ENCODE peak calls at places on chromosomes 16 and 17, in four cellular contexts. One of them, this sample, is unnamed. For H3K4me1, the result is how much of the 10 kb centered on the place peaks cover.

GRCh38 chr16:66588981-66589713 is 9.9 kb downstream of the CMTM2 start:
- DNase-seq in A549: peak
- DNase-seq in heart right ventricle: peak
- DNase-seq in K562: peak
- DNase-seq in this sample: no peak

GRCh38 chr17:45775576-45776011 is 8.5 kb upstream of the CRHR1 start:
- DNase-seq in K562: no peak
- DNase-seq in heart right ventricle: peak
- DNase-seq in A549: no peak
- DNase-seq in this sample: peak

GRCh38 chr17:43832168-43832975 is 574 bp downstream of the MPP3 start:
- DNase-seq in A549: peak
- DNase-seq in K562: peak
- DNase-seq in heart right ventricle: peak
- DNase-seq in this sample: peak

GRCh38 chr16:2212362-2213324 is 2.0 kb upstream of the BRICD5 start:
- DNase-seq in heart right ventricle: peak
- DNase-seq in A549: no peak
- DNase-seq in K562: no peak
- DNase-seq in this sample: no peak

GRCh38 chr17:4914009-4914408 is 11.1 kb upstream of the CHRNE start:
- DNase-seq in A549: no peak
- DNase-seq in K562: no peak
- DNase-seq in heart right ventricle: no peak
- DNase-seq in this sample: no peak

GRCh38 chr16:2483939-2484897 is 9.3 kb downstream of the TBC1D24 start:
- DNase-seq in heart right ventricle: no peak
- DNase-seq in K562: no peak
- DNase-seq in A549: no peak
- DNase-seq in this sample: no peak

GRCh38 chr17:5210853-5211252 is 19.2 kb upstream of the ZNF594 start:
- DNase-seq in heart right ventricle: no peak
- DNase-seq in K562: no peak
- DNase-seq in A549: no peak
- DNase-seq in this sample: no peak

GRCh38 chr17:42531455-42532354 is 4.3 kb upstream of the NAGLU start:
- DNase-seq in heart right ventricle: no peak
- DNase-seq in K562: peak
- DNase-seq in A549: no peak
- DNase-seq in this sample: peak

GRCh38 chr17:80119271-80119791 is 17.9 kb downstream of the GAA start:
- DNase-seq in A549: no peak
- DNase-seq in K562: no peak
- DNase-seq in heart right ventricle: no peak
- DNase-seq in this sample: no peak

GRCh38 chr17:8552582-8553320 is 77.8 kb downstream of the MYH10 start:
- DNase-seq in K562: no peak
- DNase-seq in heart right ventricle: no peak
- DNase-seq in A549: no peak
- DNase-seq in this sample: no peak

GRCh38 chr17:10843806-10844205 is 5.9 kb upstream of the PIRT start:
- DNase-seq in heart right ventricle: peak
- DNase-seq in K562: no peak
- DNase-seq in A549: no peak
- DNase-seq in this sample: peak

GRCh38 chr17:32223703-32224102 is 41.9 kb upstream of the RHBDL3 start:
- DNase-seq in K562: no peak
- DNase-seq in heart right ventricle: no peak
- DNase-seq in A549: no peak
- DNase-seq in this sample: no peak

GRCh38 chr16:9836118-9836736 is 346.0 kb downstream of the GRIN2A start:
- DNase-seq in heart right ventricle: peak
- DNase-seq in A549: no peak
- DNase-seq in K562: peak
- DNase-seq in this sample: peak

GRCh38 chr17:410674-411401 is 58.2 kb upstream of the RPH3AL start:
- DNase-seq in A549: no peak
- DNase-seq in heart right ventricle: no peak
- DNase-seq in K562: peak
- DNase-seq in this sample: no peak

GRCh38 chr17:44527102-44527501 is 23.9 kb upstream of the GPATCH8 start:
- DNase-seq in A549: no peak
- DNase-seq in heart right ventricle: no peak
- DNase-seq in K562: no peak
- DNase-seq in this sample: no peak

GRCh38 chr16:48201515-48202201 is 42.4 kb upstream of the LONP2 start:
- DNase-seq in heart right ventricle: no peak
- DNase-seq in A549: no peak
- DNase-seq in K562: no peak
- DNase-seq in this sample: no peak

GRCh38 chr17:75854111-75854748 is 905 bp downstream of the WBP2 start:
- DNase-seq in heart right ventricle: no peak
- DNase-seq in A549: peak
- DNase-seq in K562: no peak
- DNase-seq in this sample: no peak

GRCh38 chr16:57998484-57998883 is 2.0 kb downstream of the ZNF319 start:
- DNase-seq in K562: no peak
- DNase-seq in heart right ventricle: no peak
- DNase-seq in A549: no peak
- DNase-seq in this sample: no peak

GRCh38 chr16:56847173-56847948 is 17.6 kb upstream of the SLC12A3 start:
- DNase-seq in A549: no peak
- DNase-seq in heart right ventricle: no peak
- DNase-seq in K562: no peak
- DNase-seq in this sample: no peak

GRCh38 chr16:62225675-62226074 is 189.4 kb upstream of the CDH8 start:
- DNase-seq in heart right ventricle: peak
- DNase-seq in K562: peak
- DNase-seq in A549: peak
- DNase-seq in this sample: peak

GRCh38 chr17:30454635-30455034 is 22.6 kb upstream of the GOSR1 start:
- DNase-seq in K562: no peak
- DNase-seq in A549: no peak
- DNase-seq in heart right ventricle: no peak
- DNase-seq in this sample: no peak

GRCh38 chr17:59366040-59366757 is 34.7 kb downstream of the YPEL2 start:
- DNase-seq in K562: no peak
- DNase-seq in A549: no peak
- DNase-seq in heart right ventricle: no peak
- DNase-seq in this sample: no peak

GRCh38 chr16:88320947-88321634 is 61.7 kb upstream of the ZNF469 start:
- DNase-seq in heart right ventricle: no peak
- DNase-seq in A549: peak
- DNase-seq in K562: peak
- DNase-seq in this sample: no peak

GRCh38 chr17:71202449-71202848 is 918.4 kb upstream of the SOX9 start:
- DNase-seq in A549: no peak
- DNase-seq in K562: no peak
- DNase-seq in heart right ventricle: no peak
- DNase-seq in this sample: no peak

GRCh38 chr16:58506241-58507194 is 6.6 kb downstream of the NDRG4 start:
- DNase-seq in K562: no peak
- DNase-seq in A549: no peak
- DNase-seq in heart right ventricle: no peak
- DNase-seq in this sample: no peak

GRCh38 chr17:68420065-68420847 is 37.0 kb downstream of the WIPI1 start:
- DNase-seq in A549: no peak
- DNase-seq in heart right ventricle: no peak
- DNase-seq in K562: no peak
- DNase-seq in this sample: no peak

GRCh38 chr16:81738831-81739496 is 40.1 kb upstream of the PLCG2 start:
- DNase-seq in heart right ventricle: peak
- DNase-seq in A549: no peak
- DNase-seq in K562: peak
- DNase-seq in this sample: no peak

GRCh38 chr16:75552951-75553350 is 3.1 kb downstream of the TMEM231 start:
- DNase-seq in A549: no peak
- DNase-seq in heart right ventricle: peak
- DNase-seq in K562: no peak
- DNase-seq in this sample: no peak

DNA sequence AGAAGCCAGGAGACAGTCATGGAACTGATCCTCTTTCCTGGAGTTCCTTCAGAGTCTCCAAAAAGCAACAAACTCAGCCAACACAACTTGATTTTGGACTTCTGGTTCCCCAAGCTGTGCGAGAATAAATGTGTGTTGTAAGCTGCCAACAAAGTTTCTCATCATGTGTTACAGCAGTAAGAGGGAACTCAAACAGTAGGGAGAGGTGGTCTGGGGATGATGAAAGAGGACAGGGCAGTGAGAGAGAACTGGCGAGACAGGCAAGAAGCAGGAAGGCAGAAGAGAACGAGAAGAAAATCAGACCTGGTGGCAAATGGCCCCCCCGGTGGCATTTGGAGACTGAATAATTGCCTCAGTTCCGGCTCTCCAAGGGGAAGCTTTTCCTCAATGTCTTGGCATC is 204.9 kb downstream of the MAF start:
- DNase-seq in A549: no peak
- DNase-seq in K562: no peak
- DNase-seq in heart right ventricle: no peak
- DNase-seq in this sample: no peak
- H3K4me3 ChIP-seq in A549: no peak
- H3K4me3 ChIP-seq in K562: no peak
- H3K4me3 ChIP-seq in heart right ventricle: no peak
- H3K4me3 ChIP-seq in this sample: no peak

GRCh38 chr17:77318021-77318420 is 177.3 kb downstream of the SEC14L1 start:
- DNase-seq in K562: no peak
- DNase-seq in A549: no peak
- DNase-seq in heart right ventricle: no peak
- DNase-seq in this sample: no peak

GRCh38 chr17:77316191-77316641 is 175.4 kb downstream of the SEC14L1 start:
- DNase-seq in heart right ventricle: no peak
- DNase-seq in A549: no peak
- DNase-seq in K562: no peak
- DNase-seq in this sample: peak

GRCh38 chr17:77315551-77316190 is 174.9 kb downstream of the SEC14L1 start:
- DNase-seq in K562: no peak
- DNase-seq in A549: no peak
- DNase-seq in heart right ventricle: no peak
- DNase-seq in this sample: peak

GRCh38 chr17:77317091-77317519 is 176.3 kb downstream of the SEC14L1 start:
- DNase-seq in K562: no peak
- DNase-seq in A549: no peak
- DNase-seq in heart right ventricle: no peak
- DNase-seq in this sample: no peak

GRCh38 chr17:77316651-77317050 is 175.9 kb downstream of the SEC14L1 start:
- DNase-seq in A549: no peak
- DNase-seq in K562: no peak
- DNase-seq in heart right ventricle: no peak
- DNase-seq in this sample: no peak
- H3K4me1 ChIP-seq in A549: half or more
- H3K4me1 ChIP-seq in K562: under half
- H3K4me1 ChIP-seq in heart right ventricle: under half
- H3K4me1 ChIP-seq in this sample: under half

GRCh38 chr16:15490123-15490711 is 55.8 kb downstream of the BMERB1 start:
- DNase-seq in A549: no peak
- DNase-seq in heart right ventricle: no peak
- DNase-seq in K562: no peak
- DNase-seq in this sample: no peak
- H3K4me3 ChIP-seq in A549: no peak
- H3K4me3 ChIP-seq in heart right ventricle: no peak
- H3K4me3 ChIP-seq in K562: no peak
- H3K4me3 ChIP-seq in this sample: no peak

GRCh38 chr17:37388266-37388665 is 12.5 kb downstream of the C17orf78 start:
- DNase-seq in K562: no peak
- DNase-seq in heart right ventricle: no peak
- DNase-seq in A549: no peak
- DNase-seq in this sample: no peak
- H3K4me1 ChIP-seq in K562: under half
- H3K4me1 ChIP-seq in heart right ventricle: under half
- H3K4me1 ChIP-seq in A549: under half
- H3K4me1 ChIP-seq in this sample: under half

DNA sequence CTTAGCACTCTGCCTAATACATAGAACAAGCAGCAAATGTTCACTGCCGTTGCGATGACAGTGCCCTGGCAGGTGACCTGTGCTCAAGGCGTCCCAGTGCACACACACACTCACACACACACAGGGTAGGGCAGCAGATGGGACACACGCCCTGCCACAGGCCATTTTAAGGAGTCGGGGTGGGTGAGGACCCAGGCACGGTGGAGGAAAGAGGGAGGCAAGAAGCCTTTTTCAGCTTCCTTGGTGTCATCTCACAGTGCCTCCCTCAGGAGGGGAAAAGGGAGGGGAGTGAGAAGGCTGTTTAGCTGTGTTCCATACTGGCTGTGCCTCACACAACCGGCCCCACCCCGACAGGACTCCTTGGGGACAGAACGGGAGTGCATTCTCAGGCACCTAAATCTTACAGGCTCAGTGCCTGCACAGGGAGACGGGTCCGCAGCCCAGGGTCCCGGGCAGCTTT is 1.5 kb downstream of the PITPNM3 start:
- DNase-seq in K562: no peak
- DNase-seq in A549: no peak
- DNase-seq in heart right ventricle: no peak
- DNase-seq in this sample: no peak
- H3K4me3 ChIP-seq in K562: no peak
- H3K4me3 ChIP-seq in A549: peak
- H3K4me3 ChIP-seq in heart right ventricle: peak
- H3K4me3 ChIP-seq in this sample: peak

DNA sequence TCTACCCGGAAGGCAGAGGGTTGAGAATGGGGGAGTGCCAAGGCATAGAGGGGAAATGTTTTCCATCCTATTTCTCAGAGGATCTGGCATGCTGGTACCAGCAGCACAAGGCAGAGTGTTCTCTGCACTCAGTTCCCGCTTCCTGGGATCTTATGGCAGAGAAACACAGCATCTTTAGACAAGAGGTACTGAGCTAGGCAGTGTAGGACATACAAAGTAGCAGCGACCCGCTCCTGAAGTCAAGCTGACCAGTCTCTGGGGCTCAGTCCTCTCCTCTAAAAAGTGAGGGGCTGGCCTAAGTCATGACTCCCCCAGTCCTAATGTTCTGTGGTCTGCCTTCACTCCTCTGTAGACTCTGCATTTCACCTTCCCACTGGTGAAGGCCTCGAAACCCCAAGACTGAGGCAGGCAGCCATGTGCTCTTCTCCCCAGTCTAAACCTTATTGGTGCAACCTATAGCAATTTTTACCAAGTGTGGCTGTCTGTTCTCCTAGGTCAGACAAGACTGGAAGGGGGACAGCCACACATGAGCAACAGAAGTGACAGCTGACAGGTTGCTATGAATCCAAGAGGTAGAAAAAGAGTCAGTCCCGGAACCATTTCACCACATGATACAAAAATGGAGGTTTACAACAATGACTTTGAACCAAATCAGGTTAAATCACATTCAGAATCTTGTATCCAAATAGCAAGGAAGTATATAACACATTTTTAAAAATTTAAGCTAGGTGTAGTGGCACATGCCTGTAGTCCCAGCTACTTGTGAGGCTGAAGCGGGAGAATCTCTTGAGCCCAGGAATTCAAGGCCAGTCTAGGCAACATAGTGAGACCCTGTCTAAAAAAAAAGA is 11.4 kb upstream of the TSPOAP1 start:
- DNase-seq in heart right ventricle: no peak
- DNase-seq in A549: no peak
- DNase-seq in K562: no peak
- DNase-seq in this sample: no peak
- H3K4me1 ChIP-seq in heart right ventricle: under half
- H3K4me1 ChIP-seq in A549: under half
- H3K4me1 ChIP-seq in K562: half or more
- H3K4me1 ChIP-seq in this sample: under half

This sample was measured in cardiac muscle cell.